ENCODE peak calls at places on chromosomes 3 and 15, in seven cellular contexts. V is HepG2, P is K562, R is HCT116, Y is SK-N-SH, T is H1, G is GM12878. W is an unnamed sample.

GRCh38 chr15:64029633-64030032 is 16.7 kb downstream of the DAPK2 start:
- DNase-seq in V (no peak), P (no peak), R (no peak), Y (no peak), T (no peak), G (no peak), W (no peak)

GRCh38 chr15:70159397-70160009 is 61.8 kb upstream of the TLE3 start:
- DNase-seq in V (no peak), P (no peak), R (no peak), Y (no peak), T (no peak), G (no peak), W (no peak)

GRCh38 chr3:51721062-51721745 is 14.3 kb downstream of the GRM2 start:
- DNase-seq in V (no peak), P (no peak), R (no peak), Y (no peak), T (no peak), G (no peak), W (no peak)

GRCh38 chr3:167941234-167941995 is 154.3 kb downstream of the GOLIM4 start:
- DNase-seq in V (no peak), P (peak; percentile 88), R (no peak), Y (no peak), T (no peak), G (no peak), W (no peak)

GRCh38 chr3:158950131-158950901 is 148.5 kb downstream of the MFSD1 start:
- DNase-seq in V (no peak), P (no peak), R (no peak), Y (no peak), T (no peak), G (no peak), W (no peak)

GRCh38 chr3:68999605-69000004 is 13.9 kb downstream of the EOGT start:
- DNase-seq in V (no peak), P (no peak), R (no peak), Y (no peak), T (no peak), G (no peak), W (no peak)

GRCh38 chr3:151604941-151605340 is 128.8 kb upstream of the AADACL2 start:
- DNase-seq in V (no peak), P (no peak), R (no peak), Y (no peak), T (no peak), G (no peak), W (no peak)

GRCh38 chr15:52784799-52785671 is 5.1 kb downstream of the ONECUT1 start:
- DNase-seq in V (peak; percentile 39), P (no peak), R (no peak), Y (no peak), T (no peak), G (no peak), W (no peak)

GRCh38 chr15:40106203-40107161 is 2.2 kb downstream of the BMF start:
- DNase-seq in V (peak; percentile 95), P (peak; percentile 90), R (no peak), Y (no peak), T (no peak), G (peak; percentile 83), W (peak; percentile 92)

GRCh38 chr15:47523669-47524068 is 193.6 kb upstream of the SEMA6D start:
- DNase-seq in V (no peak), P (no peak), R (no peak), Y (no peak), T (no peak), G (no peak), W (no peak)

GRCh38 chr15:85794598-85795319 is at the start of gene KLHL25:
- DNase-seq in V (peak; percentile 90), P (peak; percentile 92), R (peak; percentile 81), Y (peak; percentile 98), T (peak; percentile 75), G (peak; percentile 56), W (peak; percentile 98)

GRCh38 chr3:53350652-53351051 is 3.3 kb upstream of the DCP1A start:
- DNase-seq in V (peak; percentile 14), P (peak; percentile 87), R (peak; percentile 18), Y (peak; percentile 36), T (no peak), G (no peak), W (peak; percentile 18)

GRCh38 chr3:72079369-72079872 is 294.5 kb upstream of the PROK2 start:
- DNase-seq in V (no peak), P (no peak), R (no peak), Y (no peak), T (no peak), G (no peak), W (no peak)

GRCh38 chr15:39908186-39908585 is 11.9 kb downstream of the GPR176 start:
- DNase-seq in V (no peak), P (no peak), R (no peak), Y (peak; percentile 37), T (no peak), G (no peak), W (no peak)

GRCh38 chr15:37888356-37888755 is 46.1 kb upstream of the TMCO5A start:
- DNase-seq in V (no peak), P (no peak), R (no peak), Y (no peak), T (no peak), G (no peak), W (no peak)

GRCh38 chr3:43316783-43317460 is 30.6 kb downstream of the SNRK start:
- DNase-seq in V (peak; percentile 91), P (no peak), R (no peak), Y (no peak), T (peak; percentile 10), G (no peak), W (no peak)

GRCh38 chr15:72034351-72034750 is 83.6 kb downstream of the MYO9A start:
- DNase-seq in V (no peak), P (no peak), R (no peak), Y (no peak), T (no peak), G (no peak), W (no peak)

DNA sequence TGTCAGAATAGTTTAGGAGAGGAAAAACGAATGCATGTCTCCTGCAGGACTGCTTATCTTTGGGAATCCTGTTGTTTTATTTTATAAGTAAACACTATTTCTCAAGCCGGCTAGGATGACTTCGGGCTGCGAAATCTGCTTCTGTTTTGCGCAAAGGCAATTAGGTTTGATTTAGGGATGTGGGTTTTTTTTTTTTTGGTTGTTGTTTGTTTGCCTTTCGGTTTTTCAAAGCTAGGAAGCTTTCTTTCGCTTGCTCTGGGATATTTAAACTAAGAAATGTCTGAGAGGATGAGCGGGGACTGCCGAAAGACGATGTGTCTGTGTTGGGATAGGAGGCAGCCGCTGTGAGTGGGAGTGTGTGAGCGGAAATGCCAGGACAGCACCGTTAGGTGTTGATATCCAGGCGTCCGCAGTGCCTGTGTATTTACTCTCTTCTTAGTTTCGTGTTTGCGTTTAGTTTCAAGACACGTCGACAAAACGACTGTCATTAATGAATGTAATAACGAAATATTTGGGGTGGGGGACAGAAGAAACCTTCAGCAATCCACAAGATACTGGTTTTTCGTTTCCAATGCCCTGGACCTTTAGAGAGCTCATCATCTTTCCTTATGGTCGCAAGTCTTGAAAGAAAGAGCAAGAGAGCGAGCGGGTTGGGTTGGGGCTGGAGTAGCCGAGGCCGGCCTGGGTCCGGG is 620 bp downstream of the ISL2 start:
- DNase-seq in V (peak; percentile 39), P (peak; percentile 81), R (no peak), Y (peak; percentile 67), T (no peak), G (no peak), W (no peak)
- TF ChIP-seq JUND in V (no peak), P (no peak), R (no peak), Y (no peak), T (no peak), G (no peak), W (no peak)

GRCh38 chr3:187651282-187651681 is 18.9 kb downstream of the SST start:
- DNase-seq in V (no peak), P (no peak), R (no peak), Y (no peak), T (no peak), G (no peak), W (no peak)
- TF ChIP-seq JUND in V (no peak), P (no peak), R (no peak), Y (no peak), T (no peak), G (no peak), W (no peak)

GRCh38 chr3:2810723-2811122 is 299.5 kb downstream of the IL5RA start:
- DNase-seq in V (no peak), P (no peak), R (no peak), Y (no peak), T (no peak), G (no peak), W (peak; percentile 49)
- TF ChIP-seq JUND in V (no peak), P (no peak), R (no peak), Y (no peak), T (no peak), G (no peak), W (no peak)

GRCh38 chr3:44874308-44874707 is at the start of gene TGM4:
- DNase-seq in V (no peak), P (no peak), R (no peak), Y (no peak), T (no peak), G (no peak), W (no peak)

GRCh38 chr3:44875596-44875995 is 1.2 kb downstream of the TGM4 start:
- DNase-seq in V (no peak), P (no peak), R (no peak), Y (no peak), T (no peak), G (no peak), W (no peak)

GRCh38 chr3:44865272-44866005 is 3.7 kb downstream of the TMEM42 start:
- DNase-seq in V (no peak), P (no peak), R (no peak), Y (no peak), T (no peak), G (no peak), W (no peak)

GRCh38 chr3:44867421-44868111 is 5.9 kb downstream of the TMEM42 start:
- DNase-seq in V (no peak), P (no peak), R (no peak), Y (no peak), T (no peak), G (no peak), W (no peak)

DNA sequence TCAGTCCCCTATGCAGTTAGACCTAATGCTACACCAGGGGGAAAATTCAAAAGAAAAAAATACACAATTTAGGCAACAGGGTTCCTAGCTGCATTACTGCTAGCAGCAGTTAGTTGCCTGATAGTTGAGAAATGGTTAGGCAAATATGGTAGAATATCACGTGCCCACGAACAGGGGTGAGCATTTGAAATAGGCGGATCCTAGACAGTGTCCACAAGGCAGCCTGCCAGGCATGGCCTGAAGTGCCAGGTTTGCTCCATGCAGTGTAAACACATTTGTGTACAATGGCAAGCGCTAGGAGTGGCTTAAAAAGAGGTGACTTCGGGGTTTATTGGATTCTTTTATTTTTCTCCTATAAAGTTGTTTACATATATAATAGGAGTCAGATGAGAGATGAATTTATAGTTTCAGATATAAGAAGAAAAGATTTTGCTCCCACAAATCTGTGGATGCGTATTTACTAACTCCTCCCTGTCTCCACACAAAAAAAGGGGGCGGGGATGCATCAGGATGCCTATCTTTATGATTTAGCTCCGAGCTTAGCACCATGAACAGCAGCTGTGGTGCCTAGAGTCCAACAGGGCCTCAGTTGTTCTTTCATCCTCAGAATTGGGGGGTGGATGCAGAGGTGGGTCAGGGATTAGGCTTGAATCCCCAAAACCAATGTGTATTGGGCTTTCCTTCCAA is 3.9 kb upstream of the TGM4 start:
- DNase-seq in V (peak; percentile 44), P (no peak), R (no peak), Y (no peak), T (no peak), G (no peak), W (peak; percentile 62)
- TF ChIP-seq JUND in V (no peak), P (no peak), R (no peak), Y (no peak), T (no peak), G (no peak), W (no peak)